ENCODE peak calls at places on chromosomes 11 and 22, in eight cellular contexts. N is activated CD4-positive, alpha-beta T cell treated with anti-CD3 and anti-CD28 coated beads for 24 hours; V is NCI-H1417; J is activated naive CD8-positive, alpha-beta T cell treated with anti-CD3 and anti-CD28 coated beads, Interleukin-2, amount 50 U/mL, for 24 hours; L is NCI-H1930; X is HEK293T; U is head of caudate nucleus; S is CD4-positive, CD25-positive, alpha-beta regulatory T cell. Q is an unnamed sample.

GRCh38 chr11:47483408-47483807 is 34.5 kb upstream of the RAPSN start:
- DNase-seq in X (no peak), S (no peak), J (no peak), U (no peak), N (no peak), V (no peak), L (no peak), Q (no peak)

GRCh38 chr11:20599424-20600346 is at the start of gene SLC6A5:
- DNase-seq in L (no peak), U (no peak), V (no peak), S (no peak), J (peak; percentile 50), N (peak; percentile 17), X (peak; percentile 70), Q (peak; percentile 60)

GRCh38 chr11:95925011-95925410 is 1.1 kb upstream of the MTMR2 start:
- DNase-seq in J (no peak), X (no peak), L (no peak), V (peak; percentile 16), U (no peak), S (peak; percentile 1), N (no peak), Q (peak; percentile 80)

GRCh38 chr22:22773427-22773826 is 114.2 kb upstream of the IGLL5 start:
- DNase-seq in V (no peak), J (no peak), U (no peak), N (no peak), X (no peak), S (no peak), L (no peak), Q (no peak)

GRCh38 chr22:49586873-49587272 is 240.8 kb downstream of the BRD1 start:
- DNase-seq in S (no peak), X (no peak), U (no peak), L (no peak), J (no peak), N (no peak), V (no peak), Q (no peak)

GRCh38 chr11:65448074-65448417 is 25.4 kb downstream of the NEAT1 start:
- DNase-seq in X (no peak), L (no peak), V (no peak), J (no peak), N (no peak), S (no peak), U (no peak), Q (no peak)

GRCh38 chr11:67301951-67302516 is 1.3 kb upstream of the SSH3 start:
- DNase-seq in S (no peak), V (peak; percentile 48), N (no peak), X (peak; percentile 43), U (no peak), L (no peak), J (no peak), Q (no peak)

GRCh38 chr11:1102996-1103395 is 28.3 kb downstream of the MUC2 start:
- DNase-seq in J (no peak), N (no peak), S (no peak), X (no peak), U (no peak), L (no peak), V (no peak), Q (no peak)

GRCh38 chr22:46108564-46109473 is 41.5 kb upstream of the PPARA start:
- DNase-seq in V (no peak), J (no peak), X (peak; percentile 39), U (no peak), L (no peak), N (no peak), S (no peak), Q (peak; percentile 58)

GRCh38 chr11:60914620-60915249 is 777 bp downstream of the TMEM109 start:
- DNase-seq in X (peak; percentile 17), L (no peak), S (peak; percentile 43), N (no peak), U (peak; percentile 55), J (no peak), V (peak; percentile 81), Q (peak; percentile 58)

GRCh38 chr11:99148352-99148751 is 127.6 kb downstream of the CNTN5 start:
- DNase-seq in N (no peak), V (no peak), J (no peak), X (no peak), L (no peak), S (no peak), U (no peak), Q (no peak)

GRCh38 chr11:64331569-64332371 is 8.2 kb upstream of the CCDC88B start:
- DNase-seq in U (peak; percentile 40), J (peak; percentile 88), X (peak; percentile 59), V (no peak), L (no peak), N (peak; percentile 69), S (peak; percentile 60), Q (peak; percentile 89)

GRCh38 chr22:28438183-28438778 is 241.4 kb downstream of the TTC28 start:
- DNase-seq in L (no peak), N (no peak), J (no peak), U (no peak), X (no peak), V (no peak), S (no peak), Q (no peak)

GRCh38 chr11:2451916-2452694 is 7.3 kb downstream of the KCNQ1 start:
- DNase-seq in X (no peak), V (no peak), N (no peak), S (no peak), L (no peak), J (no peak), U (no peak), Q (no peak)

GRCh38 chr11:8796926-8797325 is 114.1 kb upstream of the AKIP1 start:
- DNase-seq in N (no peak), U (no peak), L (no peak), S (no peak), X (no peak), J (no peak), V (no peak), Q (no peak)

GRCh38 chr22:21921729-21922128 is 30.9 kb downstream of the PPM1F start:
- DNase-seq in N (no peak), X (no peak), U (no peak), S (no peak), J (no peak), V (no peak), L (no peak), Q (no peak)

GRCh38 chr11:47399860-47400812 is 8.3 kb upstream of the SLC39A13 start:
- DNase-seq in N (no peak), S (peak; percentile 33), X (no peak), U (no peak), L (no peak), J (no peak), V (peak; percentile 22), Q (no peak)

GRCh38 chr22:45510376-45511232 is 7.9 kb downstream of the FBLN1 start:
- DNase-seq in J (no peak), S (no peak), X (no peak), V (no peak), U (no peak), N (no peak), L (no peak), Q (no peak)

GRCh38 chr11:19963697-19964340 is 196.5 kb downstream of the DBX1 start:
- DNase-seq in X (no peak), U (no peak), J (peak; percentile 15), V (no peak), L (no peak), N (no peak), S (no peak), Q (no peak)

GRCh38 chr11:134711563-134711962 is 299.5 kb upstream of the B3GAT1 start:
- DNase-seq in U (no peak), N (no peak), J (no peak), X (no peak), V (no peak), S (no peak), L (no peak), Q (no peak)

GRCh38 chr11:71998649-71999310 is at the start of gene IL18BP:
- DNase-seq in S (peak; percentile 42), N (no peak), V (no peak), L (no peak), J (no peak), X (no peak), U (no peak), Q (no peak)

GRCh38 chr22:46511391-46512370 is 25.7 kb downstream of the CELSR1 start:
- DNase-seq in S (no peak), L (no peak), V (no peak), X (no peak), N (no peak), J (no peak), U (no peak), Q (no peak)

GRCh38 chr11:19674420-19674819 is 38.2 kb upstream of the NAV2 start:
- DNase-seq in N (no peak), U (no peak), V (no peak), S (no peak), X (no peak), L (no peak), J (no peak), Q (peak; percentile 77)

GRCh38 chr11:20522536-20522935 is 76.9 kb upstream of the SLC6A5 start:
- DNase-seq in N (no peak), V (peak; percentile 11), X (no peak), L (no peak), S (no peak), J (no peak), U (no peak), Q (no peak)

GRCh38 chr11:85799142-85799541 is 11.8 kb downstream of the SYTL2 start:
- DNase-seq in U (no peak), J (no peak), X (no peak), S (no peak), L (no peak), N (no peak), V (no peak), Q (no peak)

GRCh38 chr11:110019659-110020058 is 73.5 kb upstream of the ZC3H12C start:
- DNase-seq in V (no peak), J (no peak), N (no peak), L (no peak), S (no peak), U (no peak), X (no peak), Q (no peak)

GRCh38 chr22:23070418-23071162 is at the start of gene GNAZ:
- DNase-seq in L (no peak), V (peak; percentile 60), U (peak; percentile 59), J (no peak), S (peak; percentile 9), N (no peak), X (peak; percentile 70), Q (no peak)

GRCh38 chr11:69144719-69145365 is 10.9 kb upstream of the SMIM38 start:
- DNase-seq in N (no peak), X (no peak), V (no peak), S (no peak), L (no peak), U (no peak), J (peak; percentile 45), Q (no peak)

GRCh38 chr11:5831196-5831829 is 10.4 kb downstream of the OR52E6 start:
- DNase-seq in L (no peak), U (no peak), N (no peak), S (no peak), X (no peak), V (no peak), J (no peak), Q (peak; percentile 3)

GRCh38 chr11:46560300-46561025 is 33.4 kb downstream of the AMBRA1 start:
- DNase-seq in S (peak; percentile 39), V (no peak), N (no peak), L (no peak), J (no peak), U (no peak), X (no peak), Q (peak; percentile 48)

GRCh38 chr11:117876341-117877119 is at the start of gene FXYD6:
- DNase-seq in J (no peak), S (peak; percentile 11), N (no peak), V (peak; percentile 93), U (peak; percentile 50), L (peak; percentile 52), X (peak; percentile 77), Q (no peak)

GRCh38 chr11:97019754-97020153 is 629.9 kb downstream of the JRKL start:
- DNase-seq in L (no peak), V (no peak), J (no peak), S (no peak), X (no peak), N (no peak), U (no peak), Q (peak; percentile 9)

GRCh38 chr22:37240240-37240940 is 3.7 kb downstream of the RAC2 start:
- DNase-seq in X (no peak), U (no peak), L (no peak), N (no peak), V (no peak), J (no peak), S (no peak), Q (no peak)

GRCh38 chr11:8567597-8568198 is 26.3 kb downstream of the STK33 start:
- DNase-seq in N (no peak), V (no peak), L (no peak), U (no peak), S (no peak), X (no peak), J (no peak), Q (peak; percentile 65)

Q was measured in mammary epithelial cell.